ENCODE peak calls at places on chromosomes 2 and 18, in four cellular contexts. One of them, this sample, is unnamed.

GRCh38 chr2:138079976-138080375 is 115.7 kb downstream of the HNMT start:
- DNase-seq in brain microvascular endothelial cell: no peak
- DNase-seq in PC-3: peak
- DNase-seq in GM03348: no peak
- DNase-seq in this sample: no peak

GRCh38 chr2:145741161-145741560 is 1221.2 kb upstream of the ZEB2 start:
- DNase-seq in brain microvascular endothelial cell: no peak
- DNase-seq in GM03348: no peak
- DNase-seq in PC-3: no peak
- DNase-seq in this sample: no peak

GRCh38 chr2:33552758-33553461 is 46.2 kb downstream of the FAM98A start:
- DNase-seq in GM03348: no peak
- DNase-seq in brain microvascular endothelial cell: peak
- DNase-seq in PC-3: peak
- DNase-seq in this sample: no peak

GRCh38 chr2:40611196-40611595 is 159.3 kb upstream of the SLC8A1 start:
- DNase-seq in brain microvascular endothelial cell: no peak
- DNase-seq in PC-3: no peak
- DNase-seq in GM03348: no peak
- DNase-seq in this sample: no peak

GRCh38 chr18:32896781-32897547 is 124.1 kb upstream of the KLHL14 start:
- DNase-seq in brain microvascular endothelial cell: no peak
- DNase-seq in PC-3: no peak
- DNase-seq in GM03348: no peak
- DNase-seq in this sample: no peak

GRCh38 chr18:23963443-23964185 is 50.9 kb upstream of the TTC39C start:
- DNase-seq in GM03348: no peak
- DNase-seq in brain microvascular endothelial cell: no peak
- DNase-seq in PC-3: peak
- DNase-seq in this sample: no peak

GRCh38 chr18:35478520-35479435 is 19.0 kb downstream of the INO80C start:
- DNase-seq in GM03348: peak
- DNase-seq in PC-3: peak
- DNase-seq in brain microvascular endothelial cell: peak
- DNase-seq in this sample: peak

GRCh38 chr2:46380038-46380940 is 83.1 kb downstream of the EPAS1 start:
- DNase-seq in PC-3: no peak
- DNase-seq in brain microvascular endothelial cell: no peak
- DNase-seq in GM03348: no peak
- DNase-seq in this sample: no peak

GRCh38 chr2:170255971-170256370 is 78.0 kb downstream of the MYO3B start:
- DNase-seq in GM03348: peak
- DNase-seq in brain microvascular endothelial cell: no peak
- DNase-seq in PC-3: peak
- DNase-seq in this sample: no peak

GRCh38 chr2:148524519-148524919 is 120.0 kb upstream of the EPC2 start:
- DNase-seq in GM03348: no peak
- DNase-seq in brain microvascular endothelial cell: no peak
- DNase-seq in PC-3: no peak
- DNase-seq in this sample: no peak